ENCODE peak calls at places on chromosomes 6 and 20, in four cellular contexts. O is tibial nerve; E is cardiac muscle cell; R is activated naive CD8-positive, alpha-beta T cell treated with anti-CD3 and anti-CD28 coated beads for 36 hours. Y is an unnamed sample.

GRCh38 chr6:136723780-136724179 is 68.5 kb downstream of the MAP3K5 start:
- DNase-seq in O (no peak), E (no peak), R (peak; percentile 31), Y (no peak)

GRCh38 chr6:72246926-72247325 is 360.6 kb downstream of the RIMS1 start:
- DNase-seq in O (no peak), E (peak; percentile 13), R (no peak), Y (no peak)

GRCh38 chr6:2147737-2148448 is 97.5 kb downstream of the GMDS start:
- DNase-seq in O (no peak), E (no peak), R (no peak), Y (no peak)

GRCh38 chr6:116289876-116290275 is 10.1 kb upstream of the TSPYL1 start:
- DNase-seq in O (no peak), E (no peak), R (no peak), Y (no peak)

GRCh38 chr6:107670792-107671199 is 153.3 kb downstream of the SCML4 start:
- DNase-seq in O (no peak), E (peak; percentile 22), R (peak; percentile 18), Y (peak; percentile 39)

GRCh38 chr20:57856658-57857057 is 146.8 kb upstream of the PMEPA1 start:
- DNase-seq in O (no peak), E (no peak), R (no peak), Y (no peak)

GRCh38 chr20:24111858-24112257 is 123.3 kb upstream of the GGTLC1 start:
- DNase-seq in O (no peak), E (no peak), R (no peak), Y (no peak)

GRCh38 chr6:168043193-168043847 is 35.7 kb downstream of the FRMD1 start:
- DNase-seq in O (no peak), E (no peak), R (no peak), Y (no peak)

GRCh38 chr20:50130995-50131394 is 18.0 kb upstream of the UBE2V1 start:
- DNase-seq in O (no peak), E (peak; percentile 85), R (no peak), Y (peak; percentile 43)

GRCh38 chr6:100347901-100348550 is 116.7 kb downstream of the SIM1 start:
- DNase-seq in O (no peak), E (no peak), R (no peak), Y (no peak)

GRCh38 chr20:61750093-61750492 is 315.6 kb downstream of the TAF4 start:
- DNase-seq in O (no peak), E (no peak), R (no peak), Y (no peak)

GRCh38 chr20:47392721-47393073 is 36.2 kb upstream of the ZMYND8 start:
- DNase-seq in O (no peak), E (no peak), R (no peak), Y (no peak)

GRCh38 chr6:143575440-143575839 is 63.9 kb upstream of the FUCA2 start:
- DNase-seq in O (no peak), E (peak; percentile 68), R (peak; percentile 42), Y (peak; percentile 56)

GRCh38 chr20:33724439-33725094 is 4.5 kb upstream of the PXMP4 start:
- DNase-seq in O (no peak), E (no peak), R (no peak), Y (no peak)